ENCODE peak calls at places on chromosome 11, in six cellular contexts. O is SK-N-SH, E is HepG2, P is GM12878, Z is K562, K is H1. G is an unnamed sample.
A peak's percentile ranks its signal among the peaks of the same experiment; 100 is the strongest.

GRCh38 chr11:27716850-27717249 is 16.6 kb upstream of the BDNF start:
- DNase-seq in E (no peak), P (no peak), K (no peak), O (no peak), Z (no peak), G (no peak)

GRCh38 chr11:122823564-122823963 is 14.7 kb upstream of the CRTAM start:
- DNase-seq in K (no peak), P (no peak), E (no peak), Z (no peak), O (no peak), G (no peak)

GRCh38 chr11:86245369-86246292 is 1.1 kb downstream of the EED start:
- DNase-seq in E (peak; percentile 23), P (no peak), Z (peak; percentile 40), K (no peak), O (peak; percentile 13), G (peak; percentile 13)

GRCh38 chr11:9231848-9232177 is 33.3 kb downstream of the DENND5A start:
- DNase-seq in O (no peak), E (no peak), K (no peak), P (no peak), Z (no peak), G (peak; percentile 52)

GRCh38 chr11:30853470-30853869 is 267.3 kb upstream of the MPPED2 start:
- DNase-seq in K (no peak), E (no peak), P (no peak), O (no peak), Z (no peak), G (no peak)

GRCh38 chr11:95886462-95886861 is 37.4 kb downstream of the MTMR2 start:
- DNase-seq in K (no peak), E (no peak), Z (no peak), P (no peak), O (no peak), G (no peak)

GRCh38 chr11:34105079-34105956 is at the start of gene NAT10:
- DNase-seq in E (peak; percentile 97), K (peak; percentile 97), O (peak; percentile 85), P (peak; percentile 99), Z (peak; percentile 99), G (peak; percentile 100)

GRCh38 chr11:125416993-125417935 is 78.8 kb downstream of the FEZ1 start:
- DNase-seq in Z (no peak), K (no peak), E (no peak), O (no peak), P (no peak), G (no peak)

GRCh38 chr11:1531961-1532586 is 40.0 kb downstream of the DUSP8 start:
- DNase-seq in O (no peak), E (no peak), P (no peak), Z (no peak), K (no peak), G (no peak)

GRCh38 chr11:27868226-27868625 is 168.0 kb upstream of the BDNF start:
- DNase-seq in O (no peak), P (no peak), E (no peak), K (no peak), Z (no peak), G (no peak)

GRCh38 chr11:103894034-103894433 is 142.4 kb upstream of the DDI1 start:
- DNase-seq in P (no peak), E (no peak), O (no peak), K (no peak), Z (no peak), G (no peak)

GRCh38 chr11:5364214-5364613 is 12.9 kb downstream of the OR51B6 start:
- DNase-seq in K (no peak), O (no peak), E (no peak), P (no peak), Z (peak; percentile 29), G (no peak)

GRCh38 chr11:20364412-20364792 is 888 bp downstream of the HTATIP2 start:
- DNase-seq in E (no peak), P (no peak), Z (peak; percentile 51), O (no peak), K (no peak), G (no peak)

GRCh38 chr11:129932385-129933067 is 37.1 kb upstream of the NFRKB start:
- DNase-seq in K (no peak), Z (no peak), O (no peak), E (no peak), P (no peak), G (no peak)

GRCh38 chr11:19982761-19983495 is 177.3 kb downstream of the DBX1 start:
- DNase-seq in P (no peak), E (no peak), K (no peak), O (no peak), Z (no peak), G (no peak)

GRCh38 chr11:35272391-35272821 is 133.4 kb downstream of the CD44 start:
- DNase-seq in E (no peak), O (no peak), K (no peak), Z (no peak), P (peak; percentile 95), G (peak; percentile 70)

GRCh38 chr11:101129203-101129943 is at the start of gene PGR:
- DNase-seq in P (no peak), E (no peak), K (peak; percentile 55), O (peak; percentile 15), Z (peak; percentile 61), G (no peak)

GRCh38 chr11:22337571-22338464 is at the start of gene SLC17A6:
- DNase-seq in Z (peak; percentile 44), E (peak; percentile 21), K (peak; percentile 77), O (no peak), P (no peak), G (no peak)

GRCh38 chr11:10294289-10294953 is 402 bp upstream of the SBF2 start:
- DNase-seq in K (peak; percentile 65), E (no peak), P (no peak), O (peak; percentile 61), Z (no peak), G (no peak)

GRCh38 chr11:2885017-2885675 is 429 bp downstream of the CDKN1C start:
- DNase-seq in K (no peak), P (no peak), Z (peak; percentile 80), O (peak; percentile 87), E (no peak), G (no peak)

GRCh38 chr11:7686761-7687160 is 13.5 kb upstream of the CYB5R2 start:
- DNase-seq in O (no peak), K (no peak), E (no peak), P (no peak), Z (no peak), G (no peak)

GRCh38 chr11:96134622-96135021 is 208.4 kb downstream of the MAML2 start:
- DNase-seq in E (no peak), O (no peak), K (no peak), Z (no peak), P (no peak), G (no peak)

GRCh38 chr11:10305262-10305963 is 540 bp downstream of the ADM start:
- DNase-seq in K (peak; percentile 66), O (peak; percentile 76), Z (peak; percentile 16), P (no peak), E (peak; percentile 33), G (peak; percentile 50)

GRCh38 chr11:34266090-34266912 is 91.5 kb downstream of the ABTB2 start:
- DNase-seq in Z (peak; percentile 26), P (no peak), E (no peak), O (no peak), K (no peak), G (no peak)

GRCh38 chr11:72773291-72773690 is 20.6 kb downstream of the STARD10 start:
- DNase-seq in E (no peak), O (peak; percentile 87), P (no peak), Z (peak; percentile 54), K (no peak), G (no peak)

GRCh38 chr11:120819003-120819402 is 204.9 kb upstream of the TBCEL start:
- DNase-seq in Z (no peak), E (peak; percentile 14), K (no peak), O (no peak), P (no peak), G (no peak)

GRCh38 chr11:116602637-116602942 is 170.2 kb downstream of the BUD13 start:
- DNase-seq in P (no peak), Z (no peak), K (no peak), E (no peak), O (no peak), G (no peak)

GRCh38 chr11:11444027-11444799 is 91.2 kb upstream of the CSNK2A3 start:
- DNase-seq in P (no peak), O (no peak), K (no peak), Z (no peak), E (no peak), G (no peak)
- H3K27ac ChIP-seq in P (no peak overlapping the region), O (no peak overlapping the region), K (no peak overlapping the region), Z (no peak overlapping the region), E (no peak overlapping the region), G (no peak overlapping the region)

GRCh38 chr11:68020575-68020974 is 9.9 kb upstream of the NDUFS8 start:
- DNase-seq in O (peak; percentile 82), E (no peak), K (peak; percentile 71), P (no peak), Z (no peak), G (no peak)
- TF ChIP-seq GABPA in O (no peak), E (no peak), K (no peak), P (no peak), Z (no peak), G (no peak)

GRCh38 chr11:14446701-14447169 is 52.9 kb downstream of the COPB1 start:
- DNase-seq in E (no peak), O (no peak), P (no peak), K (no peak), Z (no peak), G (no peak)
- H3K4me3 ChIP-seq in E (no peak overlapping the region), O (no peak overlapping the region), P (no peak overlapping the region), K (no peak overlapping the region), Z (no peak overlapping the region), G (no peak overlapping the region)

DNA sequence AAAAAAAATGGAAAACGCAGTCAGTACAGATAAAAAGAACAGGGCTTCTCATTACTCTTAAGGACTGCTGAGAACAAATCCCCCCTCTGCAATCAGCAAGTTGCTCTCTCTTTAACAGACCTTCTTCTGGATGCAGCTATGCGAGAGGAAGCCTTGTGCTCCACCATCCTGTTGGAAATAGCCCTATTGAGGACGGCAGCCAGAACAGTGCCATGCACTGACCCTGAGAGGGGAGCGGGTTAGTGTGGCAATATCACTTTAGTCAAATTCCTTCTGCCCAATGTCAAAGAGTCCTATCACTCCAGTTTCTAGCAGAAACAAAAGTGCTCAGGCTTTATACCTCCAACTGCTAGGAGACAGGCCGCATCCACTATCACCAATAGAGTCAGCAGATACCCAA is 6.9 kb downstream of the RBM4B start:
- DNase-seq in O (no peak), E (no peak), Z (no peak), K (no peak), P (no peak), G (no peak)
- H3K27ac ChIP-seq in O (no peak overlapping the region), E (no peak overlapping the region), Z (no peak overlapping the region), K (no peak overlapping the region), P (no peak overlapping the region), G (no peak overlapping the region)

GRCh38 chr11:117861151-117862018 is 15.1 kb downstream of the FXYD6 start:
- DNase-seq in K (peak; percentile 72), P (no peak), E (no peak), Z (no peak), O (peak; percentile 74), G (no peak)
- TF ChIP-seq GABPA in K (no peak), P (no peak), E (no peak), Z (no peak), O (no peak), G (no peak)

GRCh38 chr11:69296890-69297224 is 2.9 kb downstream of the MYEOV start:
- DNase-seq in E (no peak), K (no peak), Z (no peak), P (no peak), O (no peak), G (no peak)
- H3K4me3 ChIP-seq in E (no peak overlapping the region), K (no peak overlapping the region), Z (peak overlapping the region; percentile 69), P (peak overlapping the region; percentile 16), O (no peak overlapping the region), G (no peak overlapping the region)